ENCODE peak calls at places on chromosome 2, in six cellular contexts. T, H, Y, G, F and U are unnamed samples.

GRCh38 chr2:25981596-25982272 is 563 bp downstream of the KIF3C start:
- DNase-seq in G (no peak), H (no peak), T (no peak), Y (no peak), F (peak), U (no peak)

GRCh38 chr2:233772583-233772982 is 5.5 kb upstream of the MROH2A start:
- DNase-seq in G (no peak), H (no peak), T (no peak), F (no peak), Y (no peak), U (no peak)

GRCh38 chr2:38465789-38466127 is 88.7 kb upstream of the ATL2 start:
- DNase-seq in H (peak), G (peak), Y (peak), F (peak), T (no peak), U (no peak)

GRCh38 chr2:86301010-86301409 is 36.4 kb downstream of the REEP1 start:
- DNase-seq in H (no peak), Y (peak), G (no peak), T (no peak), F (no peak), U (peak)

GRCh38 chr2:170813611-170814550 is 2.8 kb upstream of the GAD1 start:
- DNase-seq in T (no peak), H (peak), Y (peak), F (peak), G (no peak), U (no peak)

GRCh38 chr2:146209842-146210275 is 1635.0 kb upstream of the ACVR2A start:
- DNase-seq in H (no peak), G (no peak), F (no peak), T (no peak), Y (no peak), U (no peak)

GRCh38 chr2:234496835-234497591 is at the start of gene ARL4C:
- DNase-seq in T (peak), F (peak), Y (peak), H (peak), G (peak), U (peak)

GRCh38 chr2:38434595-38434994 is 57.5 kb upstream of the ATL2 start:
- DNase-seq in G (no peak), F (no peak), H (no peak), Y (no peak), T (no peak), U (no peak)

GRCh38 chr2:23379220-23379695 is 5.7 kb upstream of the KLHL29 start:
- DNase-seq in Y (no peak), H (no peak), T (no peak), F (no peak), G (no peak), U (no peak)

GRCh38 chr2:28896906-28897305 is 2.4 kb downstream of the WDR43 start:
- DNase-seq in G (no peak), H (peak), F (peak), Y (peak), T (no peak), U (no peak)

GRCh38 chr2:16948073-16948472 is 282.4 kb upstream of the CYRIA start:
- DNase-seq in F (no peak), H (no peak), Y (no peak), G (no peak), T (no peak), U (no peak)

GRCh38 chr2:18435425-18436037 is 124.9 kb downstream of the RDH14 start:
- DNase-seq in Y (peak), T (no peak), H (peak), G (no peak), F (no peak), U (peak)

GRCh38 chr2:211451642-211452041 is 895.2 kb downstream of the CPS1 start:
- DNase-seq in F (no peak), H (no peak), G (no peak), Y (no peak), T (no peak), U (no peak)

GRCh38 chr2:224442092-224442999 is 40.4 kb upstream of the FAM124B start:
- DNase-seq in G (no peak), F (peak), Y (peak), H (no peak), T (no peak), U (no peak)

GRCh38 chr2:138493334-138493733 is 8.2 kb upstream of the SPOPL start:
- DNase-seq in H (no peak), G (no peak), Y (no peak), F (no peak), T (no peak), U (no peak)

GRCh38 chr2:20698916-20699613 is 32.1 kb downstream of the GDF7 start:
- DNase-seq in G (no peak), T (no peak), Y (no peak), F (no peak), H (no peak), U (no peak)

GRCh38 chr2:26238301-26238958 is 6.0 kb downstream of the HADHA start:
- DNase-seq in G (no peak), F (no peak), T (no peak), H (no peak), Y (peak), U (no peak)

GRCh38 chr2:55102056-55102812 is 52.0 kb upstream of the RTN4 start:
- DNase-seq in G (no peak), H (no peak), Y (peak), T (no peak), F (no peak), U (no peak)
- H3K4me3 ChIP-seq in G (no peak), H (no peak), Y (no peak), T (no peak), F (no peak), U (no peak)

GRCh38 chr2:187545238-187545751 is 8.9 kb downstream of the TFPI start:
- DNase-seq in G (no peak), H (peak), F (no peak), T (no peak), Y (peak), U (no peak)

GRCh38 chr2:187544371-187545080 is 9.7 kb downstream of the TFPI start:
- DNase-seq in H (peak), T (no peak), G (no peak), Y (no peak), F (no peak), U (no peak)

GRCh38 chr2:187547353-187547979 is 6.8 kb downstream of the TFPI start:
- DNase-seq in G (no peak), Y (peak), T (peak), F (no peak), H (peak), U (no peak)

GRCh38 chr2:187548658-187549057 is 5.6 kb downstream of the TFPI start:
- DNase-seq in F (no peak), G (no peak), H (no peak), Y (no peak), T (no peak), U (no peak)

DNA sequence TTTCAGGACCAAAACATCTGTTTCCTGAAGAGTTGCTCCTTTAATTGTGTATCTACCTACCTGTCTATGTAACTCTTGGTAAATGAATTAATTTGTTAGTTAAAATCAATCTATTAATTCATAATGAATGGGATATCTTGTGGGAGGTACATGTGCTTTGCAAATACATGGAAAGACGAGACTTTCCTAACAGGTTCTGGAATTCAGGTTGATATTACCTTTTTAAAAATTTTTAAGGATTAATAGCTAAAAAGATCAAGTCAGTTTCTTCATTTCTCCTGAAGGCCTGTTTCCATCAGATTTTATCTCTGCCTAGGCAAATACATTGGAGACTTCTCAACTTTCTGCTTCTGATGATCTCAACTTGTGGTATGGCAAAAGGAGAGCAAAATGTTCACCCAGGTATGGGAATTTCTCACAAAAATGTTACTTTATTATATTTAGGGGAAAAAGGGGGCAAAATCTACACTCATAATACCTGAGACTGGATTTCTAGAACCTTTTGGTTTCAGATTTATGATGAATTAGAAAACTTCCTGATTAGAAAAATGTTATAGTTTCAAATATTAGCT is 7.4 kb downstream of the TFPI start:
- DNase-seq in G (no peak), Y (peak), H (no peak), T (no peak), F (no peak), U (no peak)
- H3K4me3 ChIP-seq in G (no peak), Y (no peak), H (no peak), T (peak), F (no peak), U (no peak)

GRCh38 chr2:212814941-212815340 is 276.3 kb upstream of the ERBB4 start:
- DNase-seq in G (no peak), F (no peak), T (no peak), H (no peak), Y (no peak), U (no peak)

GRCh38 chr2:212816267-212816666 is 277.7 kb upstream of the ERBB4 start:
- DNase-seq in G (no peak), F (no peak), Y (no peak), T (no peak), H (no peak), U (no peak)

GRCh38 chr2:212811946-212812345 is 273.3 kb upstream of the ERBB4 start:
- DNase-seq in F (no peak), H (no peak), T (no peak), G (no peak), Y (no peak), U (no peak)

GRCh38 chr2:212811036-212811805 is 272.6 kb upstream of the ERBB4 start:
- DNase-seq in G (no peak), T (no peak), H (no peak), Y (no peak), F (no peak), U (no peak)

DNA sequence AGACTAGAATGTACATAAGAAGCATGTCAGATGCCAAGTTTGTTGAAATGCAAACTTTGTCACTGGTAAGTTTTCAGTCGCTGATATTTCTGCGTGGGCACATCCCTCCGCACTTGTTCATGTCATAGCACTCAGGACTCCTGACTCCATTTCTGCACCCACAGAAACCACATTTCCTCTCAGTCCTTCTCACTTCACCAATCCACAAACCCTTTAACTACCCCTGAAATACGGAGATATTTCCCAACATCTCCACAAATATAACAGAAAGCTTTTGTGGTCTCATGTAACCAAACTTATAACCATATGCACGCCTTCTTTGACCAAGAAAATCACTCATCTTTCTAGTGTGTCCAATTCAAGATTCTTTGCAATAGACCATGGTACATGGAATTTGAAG is 276.9 kb upstream of the ERBB4 start:
- DNase-seq in F (no peak), T (no peak), H (no peak), Y (no peak), G (no peak), U (no peak)
- H3K4me3 ChIP-seq in F (no peak), T (no peak), H (no peak), Y (no peak), G (no peak), U (no peak)

DNA sequence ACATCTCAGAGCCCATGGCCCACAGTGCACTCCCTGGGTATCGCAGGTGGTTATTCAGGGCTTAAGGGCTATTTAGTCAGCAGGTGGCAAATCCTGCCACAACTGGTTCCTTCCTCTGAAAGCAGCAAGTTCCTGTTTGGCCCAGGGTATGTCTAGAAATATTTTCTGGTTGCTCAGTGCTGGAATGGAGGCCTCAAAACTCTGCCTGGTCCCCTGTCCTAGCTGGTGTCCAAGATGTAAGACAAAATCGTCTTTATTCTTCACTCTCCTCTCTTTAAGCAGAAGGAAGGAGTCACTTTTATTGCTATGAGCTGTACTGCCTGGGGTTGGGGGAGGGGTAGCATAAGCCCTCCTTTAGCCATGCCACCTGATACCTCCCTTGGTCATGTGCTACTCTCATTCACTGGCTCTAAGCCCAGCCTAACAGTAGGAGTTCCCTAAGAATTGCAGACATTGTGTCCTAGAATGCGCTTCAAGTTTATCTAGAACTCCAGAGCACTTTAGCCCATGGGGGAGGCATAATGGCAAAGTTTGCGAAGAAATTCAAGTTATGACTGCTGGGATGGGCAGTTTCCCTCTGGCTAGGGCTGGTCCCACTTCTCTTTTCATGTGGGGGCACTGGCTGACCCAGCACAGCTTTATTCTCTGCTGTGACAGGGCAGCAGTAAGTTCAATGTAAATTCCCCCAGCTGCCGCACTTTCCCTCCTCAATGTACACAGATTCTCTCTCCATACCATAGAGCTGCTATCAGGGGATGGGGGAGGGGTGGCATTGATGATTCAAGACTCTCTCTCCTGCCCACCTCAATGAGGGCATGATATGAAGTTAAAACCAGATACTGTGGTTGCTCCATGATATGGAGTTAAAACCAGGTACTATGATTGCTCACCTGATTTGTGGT is 27.1 kb upstream of the CWC22 start:
- DNase-seq in H (no peak), T (no peak), F (peak), G (no peak), Y (peak), U (no peak)
- H3K4me3 ChIP-seq in H (no peak), T (no peak), F (no peak), G (no peak), Y (no peak), U (no peak)

DNA sequence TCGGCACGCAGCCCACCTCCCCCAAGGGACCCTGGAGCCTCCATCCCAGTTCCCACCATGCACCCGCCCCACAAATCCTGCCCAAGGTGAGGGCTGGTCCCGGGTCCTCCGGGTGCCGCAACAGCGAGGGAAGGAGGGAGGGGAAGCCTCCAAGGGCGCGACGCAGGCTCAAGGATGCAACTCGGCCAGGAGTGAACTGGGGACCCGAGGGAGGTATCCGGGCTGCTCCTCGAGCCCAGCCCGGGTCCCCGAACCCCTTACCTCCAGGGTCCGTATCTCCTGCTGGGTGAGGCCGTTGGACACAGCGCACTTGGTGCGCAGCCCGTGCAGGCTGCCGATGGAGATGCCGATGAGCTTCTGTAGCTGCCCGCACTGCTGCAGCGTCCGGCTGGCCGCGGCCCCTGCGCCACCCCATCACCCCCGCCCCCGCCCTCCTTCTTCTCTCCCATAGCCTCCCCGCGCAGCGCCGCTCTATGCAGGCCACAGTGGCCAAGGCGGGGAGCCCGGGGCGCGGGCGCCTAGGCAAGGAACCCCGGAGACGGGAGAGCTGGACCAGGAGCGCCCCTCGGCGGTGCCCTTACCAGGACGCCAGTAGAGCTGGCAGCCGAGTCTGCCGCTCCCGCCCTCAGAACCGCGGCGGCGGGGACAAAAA is 124.1 kb downstream of the ANKRD30BL start:
- DNase-seq in Y (no peak), T (no peak), H (no peak), G (no peak), F (peak), U (no peak)
- H3K4me3 ChIP-seq in Y (peak), T (peak), H (peak), G (peak), F (peak), U (peak)

GRCh38 chr2:167292430-167293171 is 404.3 kb downstream of the XIRP2 start:
- DNase-seq in Y (peak), H (peak), T (peak), F (peak), G (peak), U (peak)
- H3K4me3 ChIP-seq in Y (peak), H (peak), T (peak), F (peak), G (peak), U (peak)

DNA sequence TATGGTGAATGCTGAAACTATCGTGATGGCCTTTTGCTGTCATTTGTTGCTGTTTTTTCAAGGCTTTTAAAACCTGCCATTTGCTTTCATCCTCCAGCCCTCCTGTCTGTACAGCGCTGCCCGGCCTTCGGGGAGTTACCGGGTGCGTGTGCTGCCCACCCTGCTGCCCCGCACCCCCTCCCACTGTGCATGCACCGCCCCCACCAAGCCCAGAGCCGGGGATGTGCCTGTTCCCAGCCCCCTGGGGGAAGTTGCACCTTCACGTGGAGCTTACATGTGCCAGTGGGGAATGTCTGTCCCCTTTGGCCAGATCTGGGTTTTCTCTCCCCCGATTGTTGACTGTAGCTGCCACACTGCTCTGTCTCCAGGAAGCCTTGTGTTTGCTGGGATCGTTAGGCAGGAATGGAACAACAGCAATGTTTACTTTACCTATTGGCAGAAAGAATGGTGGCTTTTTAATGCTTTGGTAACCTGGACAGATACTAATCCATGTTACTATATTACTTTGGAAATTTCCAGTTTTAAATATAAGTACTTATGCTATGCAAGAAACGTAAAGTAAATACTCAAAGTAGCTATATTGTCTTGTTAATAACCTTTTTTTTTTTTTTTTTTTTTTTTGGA is 64.8 kb upstream of the RBM44 start:
- DNase-seq in Y (no peak), F (peak), G (peak), H (no peak), T (no peak), U (no peak)
- H3K4me3 ChIP-seq in Y (no peak), F (no peak), G (no peak), H (no peak), T (peak), U (no peak)

GRCh38 chr2:236112466-236112865 is 55.7 kb downstream of the GBX2 start:
- DNase-seq in H (no peak), F (no peak), Y (no peak), T (no peak), G (no peak), U (no peak)
- H3K4me3 ChIP-seq in H (no peak), F (no peak), Y (no peak), T (no peak), G (no peak), U (no peak)

DNA sequence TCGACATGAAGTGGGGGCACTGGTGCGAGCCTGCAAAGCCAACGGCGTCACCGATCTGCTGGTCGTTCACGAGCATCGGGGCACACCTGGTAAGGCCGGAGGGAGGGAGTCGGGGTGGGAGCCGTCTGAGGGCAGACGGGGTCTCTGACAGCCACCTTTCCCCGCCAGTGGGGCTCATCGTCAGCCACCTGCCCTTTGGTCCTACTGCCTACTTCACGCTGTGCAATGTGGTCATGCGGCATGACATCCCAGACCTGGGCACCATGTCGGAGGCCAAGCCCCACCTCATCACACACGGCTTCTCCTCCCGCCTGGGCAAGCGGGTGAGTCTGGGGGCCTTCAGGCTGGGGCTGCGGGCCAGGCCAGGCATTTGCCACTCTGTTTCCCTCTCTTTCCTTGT is 2.9 kb downstream of the IMP4 start:
- DNase-seq in F (no peak), G (no peak), Y (no peak), T (no peak), H (no peak), U (no peak)
- H3K4me3 ChIP-seq in F (no peak), G (no peak), Y (no peak), T (no peak), H (no peak), U (no peak)